ENCODE peak calls at places on chromosomes 1 and 21, in five cellular contexts. O, N, I, W and E are unnamed samples.

GRCh38 chr21:34743285-34743684 is 74.5 kb downstream of the CLIC6 start:
- DNase-seq in O (no peak), N (no peak), I (no peak), W (no peak), E (no peak)

GRCh38 chr1:19866029-19866428 is 16.2 kb upstream of the OTUD3 start:
- DNase-seq in O (no peak), N (no peak), I (no peak), W (no peak), E (no peak)

GRCh38 chr1:153312569-153313186 is at the start of gene PGLYRP3:
- DNase-seq in O (no peak), N (no peak), I (peak), W (no peak), E (no peak)

GRCh38 chr1:30161953-30162352 is 561.4 kb downstream of the MATN1 start:
- DNase-seq in O (no peak), N (no peak), I (no peak), W (no peak), E (peak)

GRCh38 chr1:19074902-19075721 is 118.6 kb upstream of the IFFO2 start:
- DNase-seq in O (no peak), N (no peak), I (no peak), W (no peak), E (no peak)

GRCh38 chr21:39599191-39599966 is 13.4 kb upstream of the B3GALT5 start:
- DNase-seq in O (no peak), N (no peak), I (no peak), W (no peak), E (no peak)

GRCh38 chr1:118243269-118243668 is 58.2 kb upstream of the SPAG17 start:
- DNase-seq in O (no peak), N (no peak), I (no peak), W (no peak), E (no peak)

GRCh38 chr1:58971629-58972140 is 187.8 kb upstream of the JUN start:
- DNase-seq in O (no peak), N (no peak), I (no peak), W (no peak), E (no peak)

GRCh38 chr1:166859597-166859996 is 16.5 kb downstream of the TADA1 start:
- DNase-seq in O (no peak), N (no peak), I (no peak), W (no peak), E (no peak)

GRCh38 chr1:234530641-234531040 is 51.7 kb upstream of the TARBP1 start:
- DNase-seq in O (no peak), N (no peak), I (no peak), W (no peak), E (no peak)

GRCh38 chr1:2127181-2128145 is 67.1 kb downstream of the FAAP20 start:
- DNase-seq in O (peak), N (no peak), I (no peak), W (no peak), E (peak)

GRCh38 chr1:246753670-246754535 is 29.7 kb downstream of the SCCPDH start:
- DNase-seq in O (no peak), N (peak), I (peak), W (peak), E (no peak)

GRCh38 chr1:65698590-65698989 is 94.1 kb upstream of the PDE4B start:
- DNase-seq in O (no peak), N (no peak), I (no peak), W (no peak), E (no peak)

GRCh38 chr1:226046240-226046639 is 16.3 kb upstream of the H3-3A start:
- DNase-seq in O (no peak), N (no peak), I (no peak), W (no peak), E (no peak)

GRCh38 chr1:38598118-38598517 is 261.5 kb downstream of the RRAGC start:
- DNase-seq in O (no peak), N (no peak), I (no peak), W (no peak), E (no peak)

GRCh38 chr1:75991497-75992114 is 59.4 kb upstream of the ASB17 start:
- DNase-seq in O (peak), N (peak), I (peak), W (peak), E (peak)

GRCh38 chr1:222394224-222394623 is 153.7 kb downstream of the HHIPL2 start:
- DNase-seq in O (no peak), N (no peak), I (no peak), W (no peak), E (no peak)

GRCh38 chr1:29516063-29516820 is 279.9 kb downstream of the PTPRU start:
- DNase-seq in O (no peak), N (no peak), I (no peak), W (no peak), E (no peak)

GRCh38 chr1:244835276-244836134 is at the start of gene COX20:
- DNase-seq in O (peak), N (peak), I (peak), W (peak), E (peak)

GRCh38 chr1:99180915-99181314 is 83.4 kb upstream of the PLPPR4 start:
- DNase-seq in O (no peak), N (no peak), I (no peak), W (no peak), E (no peak)

GRCh38 chr1:220786337-220787068 is at the start of gene MTARC1:
- DNase-seq in O (peak), N (no peak), I (peak), W (peak), E (peak)

GRCh38 chr1:158330390-158330789 is 941 bp downstream of the CD1B start:
- DNase-seq in O (no peak), N (no peak), I (no peak), W (no peak), E (no peak)

GRCh38 chr1:151159373-151159772 is 2.9 kb downstream of the TNFAIP8L2 start:
- DNase-seq in O (no peak), N (no peak), I (no peak), W (no peak), E (no peak)

GRCh38 chr1:25431495-25432363 is 1.0 kb downstream of the MACO1 start:
- DNase-seq in O (no peak), N (no peak), I (no peak), W (no peak), E (no peak)

GRCh38 chr1:99544328-99544727 is 101.6 kb upstream of the PALMD start:
- DNase-seq in O (no peak), N (no peak), I (no peak), W (no peak), E (no peak)

GRCh38 chr21:44626262-44626661 is 631 bp upstream of the KRTAP10-9 start:
- DNase-seq in O (no peak), N (no peak), I (no peak), W (no peak), E (peak)

GRCh38 chr1:107298526-107298925 is 157.7 kb downstream of the NTNG1 start:
- DNase-seq in O (no peak), N (no peak), I (no peak), W (no peak), E (no peak)

GRCh38 chr21:43328591-43329360 is 98.2 kb downstream of the SIK1 start:
- DNase-seq in O (no peak), N (no peak), I (no peak), W (no peak), E (peak)

GRCh38 chr1:88394958-88395357 is 289.1 kb upstream of the PKN2 start:
- DNase-seq in O (no peak), N (no peak), I (peak), W (no peak), E (no peak)

GRCh38 chr1:23369335-23370013 is at the start of gene ZNF436:
- DNase-seq in O (peak), N (peak), I (peak), W (no peak), E (peak)

GRCh38 chr21:32520885-32521735 is 64.2 kb downstream of the TCP10L start:
- DNase-seq in O (peak), N (no peak), I (no peak), W (no peak), E (no peak)

GRCh38 chr1:154697710-154698109 is 89.7 kb upstream of the ADAR start:
- DNase-seq in O (no peak), N (no peak), I (no peak), W (no peak), E (no peak)

GRCh38 chr1:74420497-74420896 is 91.9 kb downstream of the LRRC53 start:
- DNase-seq in O (no peak), N (no peak), I (no peak), W (no peak), E (no peak)

GRCh38 chr1:160260436-160261382 is 1.6 kb downstream of the DCAF8 start:
- DNase-seq in O (no peak), N (no peak), I (peak), W (no peak), E (no peak)

GRCh38 chr1:39360726-39361125 is 130.7 kb upstream of the BMP8A start:
- DNase-seq in O (no peak), N (no peak), I (no peak), W (no peak), E (no peak)

DNA sequence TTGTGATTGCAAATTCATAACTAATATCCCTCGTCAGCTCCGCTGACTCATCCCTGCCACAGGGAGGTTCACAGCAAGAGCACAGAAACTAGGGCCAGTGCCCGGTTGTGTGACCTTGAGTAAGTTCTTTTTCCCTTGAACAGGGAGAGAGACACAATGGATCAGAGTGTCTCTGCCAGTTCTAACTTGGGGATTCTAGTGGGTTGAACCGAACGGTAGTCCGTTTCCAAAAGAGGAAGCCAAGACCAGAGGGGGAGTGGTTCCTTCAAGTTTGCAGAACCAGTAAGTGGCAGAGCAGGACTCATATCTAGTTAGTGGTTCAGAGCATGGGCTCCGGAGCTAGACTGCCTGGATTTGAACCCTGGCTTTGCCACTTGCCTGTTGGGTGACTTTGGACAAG is 4.9 kb upstream of the SHISA4 start:
- DNase-seq in O (no peak), N (no peak), I (no peak), W (no peak), E (no peak)
- H3K27ac ChIP-seq in O (no peak), N (no peak), I (no peak), W (peak), E (no peak)

GRCh38 chr1:184019066-184019465 is 18.5 kb downstream of the COLGALT2 start:
- DNase-seq in O (no peak), N (no peak), I (no peak), W (no peak), E (no peak)
- H3K27ac ChIP-seq in O (peak), N (no peak), I (no peak), W (no peak), E (no peak)

GRCh38 chr1:52632732-52633290 is at the start of gene SHISAL2A:
- DNase-seq in O (no peak), N (peak), I (peak), W (no peak), E (peak)
- H3K27ac ChIP-seq in O (no peak), N (peak), I (no peak), W (peak), E (peak)

GRCh38 chr1:16149702-16150488 is 6.0 kb downstream of the EPHA2 start:
- DNase-seq in O (no peak), N (no peak), I (no peak), W (no peak), E (no peak)

GRCh38 chr1:16151200-16151708 is 4.6 kb downstream of the EPHA2 start:
- DNase-seq in O (no peak), N (no peak), I (peak), W (no peak), E (no peak)

GRCh38 chr1:16149146-16149545 is 6.7 kb downstream of the EPHA2 start:
- DNase-seq in O (no peak), N (no peak), I (no peak), W (no peak), E (no peak)

GRCh38 chr1:16151985-16152384 is 3.9 kb downstream of the EPHA2 start:
- DNase-seq in O (no peak), N (no peak), I (no peak), W (no peak), E (no peak)

DNA sequence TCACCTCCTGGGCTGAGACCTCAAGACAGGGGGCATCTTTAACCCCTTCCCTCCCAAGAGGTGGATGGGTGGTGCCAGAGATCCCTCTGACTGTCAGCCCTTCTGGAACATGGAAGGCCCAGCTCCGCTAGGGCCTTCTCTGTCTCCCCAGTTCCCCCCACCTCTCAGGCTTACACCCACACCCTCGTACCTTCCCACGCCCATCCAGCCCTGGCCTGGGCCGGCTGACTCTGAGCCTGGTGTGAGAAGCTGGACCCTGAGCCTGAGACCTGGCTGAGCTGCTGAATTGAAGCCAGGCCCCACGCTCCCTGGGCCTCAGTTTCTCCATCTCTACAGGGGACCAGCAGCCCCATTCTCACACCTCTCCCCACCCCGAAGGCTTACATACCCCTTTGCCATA is 5.4 kb downstream of the EPHA2 start:
- DNase-seq in O (no peak), N (no peak), I (no peak), W (no peak), E (no peak)
- H3K27ac ChIP-seq in O (no peak), N (no peak), I (no peak), W (peak), E (peak)

GRCh38 chr1:12185036-12185435 is 18.2 kb downstream of the TNFRSF1B start:
- DNase-seq in O (no peak), N (no peak), I (no peak), W (no peak), E (no peak)

GRCh38 chr1:12188115-12188514 is 21.3 kb downstream of the TNFRSF1B start:
- DNase-seq in O (no peak), N (no peak), I (no peak), W (no peak), E (no peak)

GRCh38 chr1:12185556-12186276 is 18.9 kb downstream of the TNFRSF1B start:
- DNase-seq in O (no peak), N (no peak), I (peak), W (no peak), E (no peak)

GRCh38 chr1:12184008-12184681 is 17.4 kb downstream of the TNFRSF1B start:
- DNase-seq in O (peak), N (no peak), I (peak), W (no peak), E (no peak)

DNA sequence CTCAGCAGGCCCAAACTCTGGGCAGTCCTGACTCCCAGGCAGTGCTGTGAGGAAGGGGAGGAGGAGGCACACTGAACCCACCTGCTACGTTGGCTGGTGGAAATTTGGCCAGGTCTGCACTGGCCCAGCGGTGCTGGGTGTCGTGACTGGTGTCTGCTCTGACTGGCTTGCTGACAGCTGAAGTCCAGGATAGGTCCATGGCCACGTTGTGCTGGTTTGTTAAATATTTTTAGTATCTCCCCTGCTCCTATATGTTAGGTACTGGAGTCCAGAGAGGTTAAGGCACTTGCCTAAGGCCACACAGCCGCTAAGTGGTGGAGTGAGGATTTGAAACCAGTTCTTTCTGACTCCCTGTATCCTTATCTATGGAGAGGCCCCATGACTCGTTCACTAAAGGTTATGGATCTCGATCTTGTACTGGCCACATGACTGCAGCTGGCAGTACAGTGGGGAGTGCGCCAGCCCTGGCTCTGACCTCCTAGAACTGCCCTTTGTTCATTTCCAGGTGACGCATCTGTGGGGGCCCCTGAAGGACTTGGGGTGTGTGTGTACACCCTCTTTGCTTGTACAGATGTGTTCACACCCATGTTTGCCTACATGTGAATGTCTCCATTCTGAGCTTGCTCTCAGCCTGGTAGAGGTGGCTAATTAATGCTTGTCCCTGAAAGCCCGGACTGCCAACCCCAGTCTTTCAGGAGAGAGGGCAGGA is 19.6 kb downstream of the TNFRSF1B start:
- DNase-seq in O (no peak), N (no peak), I (no peak), W (no peak), E (no peak)
- H3K27ac ChIP-seq in O (peak), N (peak), I (no peak), W (no peak), E (peak)

DNA sequence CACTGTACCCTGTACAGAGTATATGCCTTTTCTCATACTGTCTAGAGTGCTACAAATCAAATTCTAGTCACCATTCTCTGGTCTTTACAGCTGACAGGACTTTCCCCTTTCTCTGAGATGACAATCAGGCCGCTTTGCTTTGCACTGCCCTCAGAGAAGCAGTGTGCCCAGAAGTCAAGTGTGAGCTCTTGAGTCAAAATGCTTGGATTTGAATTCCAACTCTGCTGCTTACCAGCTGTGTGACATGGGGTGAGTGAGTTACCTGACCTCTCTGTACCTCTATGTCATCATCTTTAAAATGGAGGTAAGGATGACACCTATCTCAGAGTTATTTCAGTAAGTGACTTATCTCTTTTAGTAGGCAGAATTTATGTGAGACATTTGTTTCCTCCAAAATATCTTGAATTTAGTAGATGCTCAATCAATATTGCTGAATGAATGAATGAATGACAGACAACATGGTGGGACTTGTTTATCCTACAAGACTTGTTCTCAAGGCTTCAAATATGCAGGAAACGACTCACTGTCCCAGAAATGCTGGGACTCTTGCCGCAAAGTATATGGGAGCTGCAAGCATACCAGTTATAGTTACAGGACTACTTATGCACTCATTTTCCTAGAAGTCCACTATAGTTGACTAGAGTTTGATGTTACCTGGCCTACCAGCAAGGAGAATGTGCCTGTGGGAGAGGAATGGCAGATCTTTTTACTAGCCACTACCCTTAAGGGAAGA is 38.0 kb upstream of the A3GALT2 start:
- DNase-seq in O (no peak), N (no peak), I (peak), W (no peak), E (no peak)
- H3K27ac ChIP-seq in O (peak), N (no peak), I (peak), W (no peak), E (no peak)

GRCh38 chr1:36305915-36306209 is 306 bp upstream of the SH3D21 start:
- DNase-seq in O (no peak), N (no peak), I (no peak), W (no peak), E (peak)
- H3K27ac ChIP-seq in O (no peak), N (peak), I (peak), W (no peak), E (peak)

DNA sequence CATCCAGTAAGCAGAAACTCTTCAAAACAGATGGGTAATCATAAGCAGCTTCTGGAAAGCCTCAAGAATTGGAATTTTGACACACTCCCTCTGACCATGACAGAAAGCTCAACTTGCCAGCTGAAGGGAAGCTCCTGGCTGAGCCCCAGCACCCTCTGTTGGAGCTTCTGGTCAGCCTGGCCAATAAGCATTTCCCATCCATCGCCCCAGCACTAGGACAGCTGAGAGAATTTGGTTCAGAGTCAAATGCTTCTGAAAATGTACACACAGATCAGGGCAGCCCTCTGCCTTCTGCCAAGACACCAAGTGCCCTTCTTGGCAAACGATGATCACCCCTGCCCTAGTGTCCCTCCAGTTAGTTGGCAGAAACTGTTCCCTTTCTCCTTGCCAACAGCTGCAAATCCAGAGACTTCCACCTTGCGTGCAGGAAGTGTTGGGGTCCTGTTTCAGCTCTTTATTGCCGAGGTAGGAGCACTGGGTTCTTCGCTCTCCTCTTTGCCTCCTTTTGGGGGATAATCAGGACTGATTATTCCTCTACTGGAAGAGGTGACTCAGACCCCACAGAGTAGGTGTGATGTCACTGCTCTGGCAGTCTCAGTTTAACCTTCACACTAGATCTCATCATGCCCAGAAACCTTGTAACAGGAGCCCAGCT is 11.9 kb downstream of the PIGV start:
- DNase-seq in O (peak), N (no peak), I (no peak), W (no peak), E (no peak)
- H3K27ac ChIP-seq in O (no peak), N (peak), I (no peak), W (peak), E (peak)